ENCODE peak calls at places on chromosomes 13 and 19, in five cellular contexts. F, Y, U, I and K are unnamed samples.

GRCh38 chr19:44848805-44849457 is 2.8 kb downstream of the NECTIN2 start:
- DNase-seq in F (no peak), Y (no peak), U (no peak), I (no peak), K (no peak)

GRCh38 chr19:35354898-35355297 is 3.4 kb upstream of the FFAR3 start:
- DNase-seq in F (no peak), Y (no peak), U (no peak), I (no peak), K (no peak)

GRCh38 chr13:79402074-79402635 is 3.9 kb downstream of the RBM26 start:
- DNase-seq in F (no peak), Y (no peak), U (no peak), I (no peak), K (no peak)

GRCh38 chr13:29926077-29926476 is 75.7 kb upstream of the UBL3 start:
- DNase-seq in F (no peak), Y (no peak), U (no peak), I (no peak), K (no peak)

GRCh38 chr19:5828661-5829566 is 10.6 kb downstream of the FUT6 start:
- DNase-seq in F (peak), Y (no peak), U (no peak), I (no peak), K (no peak)

GRCh38 chr19:58325623-58326022 is 1.2 kb upstream of the ZSCAN22 start:
- DNase-seq in F (no peak), Y (no peak), U (no peak), I (no peak), K (no peak)

GRCh38 chr13:110560606-110561334 is 752 bp downstream of the RAB20 start:
- DNase-seq in F (no peak), Y (no peak), U (no peak), I (no peak), K (no peak)

GRCh38 chr13:24247016-24247415 is 62.4 kb upstream of the C1QTNF9 start:
- DNase-seq in F (no peak), Y (no peak), U (no peak), I (no peak), K (no peak)

GRCh38 chr19:49872245-49873148 is 4.7 kb downstream of the AKT1S1 start:
- DNase-seq in F (no peak), Y (no peak), U (no peak), I (no peak), K (no peak)

GRCh38 chr19:19388568-19389555 is 16.6 kb upstream of the GATAD2A start:
- DNase-seq in F (no peak), Y (no peak), U (no peak), I (no peak), K (no peak)

GRCh38 chr19:15330801-15331418 is 1.4 kb downstream of the BRD4 start:
- DNase-seq in F (no peak), Y (peak), U (no peak), I (no peak), K (no peak)

GRCh38 chr19:33226550-33227241 is 1.0 kb upstream of the SLC7A10 start:
- DNase-seq in F (peak), Y (no peak), U (no peak), I (no peak), K (no peak)

GRCh38 chr19:35856001-35856400 is 710 bp upstream of the KIRREL2 start:
- DNase-seq in F (peak), Y (no peak), U (no peak), I (no peak), K (no peak)

GRCh38 chr13:75326173-75327131 is 155.5 kb downstream of the TBC1D4 start:
- DNase-seq in F (no peak), Y (no peak), U (no peak), I (peak), K (no peak)

GRCh38 chr19:36605101-36605838 is at the start of gene ZNF382:
- DNase-seq in F (peak), Y (peak), U (no peak), I (peak), K (peak)

GRCh38 chr19:5005096-5005495 is 36.2 kb downstream of the KDM4B start:
- DNase-seq in F (no peak), Y (no peak), U (no peak), I (no peak), K (no peak)

GRCh38 chr13:74187564-74187963 is 53.4 kb upstream of the KLF12 start:
- DNase-seq in F (no peak), Y (no peak), U (no peak), I (no peak), K (no peak)

GRCh38 chr19:49875801-49876421 is 1.2 kb downstream of the AKT1S1 start:
- DNase-seq in F (peak), Y (peak), U (no peak), I (peak), K (no peak)

GRCh38 chr13:44193731-44194130 is 179.9 kb upstream of the SERP2 start:
- DNase-seq in F (no peak), Y (no peak), U (no peak), I (no peak), K (no peak)

GRCh38 chr19:41939861-41940442 is 11.7 kb upstream of the ERFL start:
- DNase-seq in F (peak), Y (peak), U (no peak), I (no peak), K (no peak)

GRCh38 chr13:72504026-72504925 is 223.2 kb downstream of the MZT1 start:
- DNase-seq in F (no peak), Y (no peak), U (peak), I (no peak), K (no peak)

GRCh38 chr13:26246154-26246553 is 7.8 kb upstream of the CDK8 start:
- DNase-seq in F (no peak), Y (no peak), U (no peak), I (no peak), K (no peak)

GRCh38 chr19:17266975-17267788 is at the start of gene BABAM1:
- DNase-seq in F (peak), Y (peak), U (peak), I (peak), K (peak)

GRCh38 chr13:75419656-75420055 is 62.3 kb downstream of the TBC1D4 start:
- DNase-seq in F (no peak), Y (no peak), U (no peak), I (no peak), K (no peak)

GRCh38 chr19:40982594-40983101 is 8.4 kb upstream of the CYP2B6 start:
- DNase-seq in F (no peak), Y (peak), U (no peak), I (no peak), K (no peak)

GRCh38 chr19:1261863-1262686 is 7.1 kb upstream of the CIRBP start:
- DNase-seq in F (no peak), Y (no peak), U (no peak), I (no peak), K (no peak)

GRCh38 chr13:98961204-98962105 is 16.4 kb downstream of the DOCK9 start:
- DNase-seq in F (no peak), Y (peak), U (no peak), I (no peak), K (no peak)

GRCh38 chr19:13008926-13009787 is 13.9 kb downstream of the NFIX start:
- DNase-seq in F (no peak), Y (no peak), U (no peak), I (no peak), K (no peak)

GRCh38 chr13:109605846-109606245 is 180.5 kb downstream of the IRS2 start:
- DNase-seq in F (no peak), Y (no peak), U (no peak), I (no peak), K (no peak)

GRCh38 chr19:45667620-45668341 is at the start of gene GIPR:
- DNase-seq in F (peak), Y (peak), U (no peak), I (no peak), K (no peak)

GRCh38 chr13:44575741-44576395 is at the start of gene TSC22D1:
- DNase-seq in F (peak), Y (peak), U (no peak), I (peak), K (peak)

GRCh38 chr19:49064768-49065611 is at the start of gene NTF4:
- DNase-seq in F (peak), Y (peak), U (no peak), I (no peak), K (no peak)

GRCh38 chr19:33462112-33462726 is 59.4 kb downstream of the PEPD start:
- DNase-seq in F (no peak), Y (no peak), U (no peak), I (no peak), K (no peak)

GRCh38 chr19:50195224-50195623 is 8.2 kb upstream of the MYH14 start:
- DNase-seq in F (no peak), Y (no peak), U (no peak), I (no peak), K (no peak)

GRCh38 chr19:5193192-5193591 is 147.4 kb downstream of the PTPRS start:
- DNase-seq in F (no peak), Y (no peak), U (no peak), I (no peak), K (no peak)